ENCODE peak calls at places on chromosomes 4 and X, in nine cellular contexts. I is lung, M is right atrium auricular region, J is fibroblast of the aortic adventitia, B is sigmoid colon, P is fibroblast of lung, Y is upper lobe of left lung, D is fibroblast of pulmonary artery, S is neural crest cell. Q is an unnamed sample.

GRCh38 chrX:110178179-110178865 is 139.6 kb downstream of the AMMECR1 start:
- DNase-seq in I (no peak), P (peak), Y (no peak), J (no peak), M (no peak), B (no peak), S (no peak), D (no peak), Q (no peak)

GRCh38 chrX:10325606-10326005 is 168.8 kb downstream of the CLCN4 start:
- DNase-seq in P (peak), J (peak), D (peak), B (no peak), M (no peak), S (no peak), I (no peak), Y (no peak), Q (no peak)

GRCh38 chr4:181959121-181959520 is 284.1 kb upstream of the TENM3 start:
- DNase-seq in D (peak), B (no peak), P (peak), I (no peak), J (peak), Y (no peak), M (no peak), S (no peak), Q (no peak)

GRCh38 chr4:26484032-26484515 is 6.2 kb downstream of the CCKAR start:
- DNase-seq in D (no peak), P (peak), B (peak), I (no peak), J (peak), Y (no peak), M (no peak), S (no peak), Q (no peak)

GRCh38 chr4:153929651-153930050 is 140.8 kb upstream of the SFRP2 start:
- DNase-seq in D (no peak), B (no peak), P (no peak), J (no peak), Y (no peak), S (peak), M (no peak), I (no peak), Q (no peak)

GRCh38 chr4:84470204-84470785 is 28.8 kb downstream of the NKX6-1 start:
- DNase-seq in P (no peak), S (no peak), M (no peak), Y (no peak), J (no peak), D (no peak), I (no peak), B (no peak), Q (no peak)

GRCh38 chr4:72375050-72375736 is 193.8 kb downstream of the ADAMTS3 start:
- DNase-seq in M (no peak), I (no peak), B (no peak), D (peak), S (no peak), P (peak), Y (no peak), J (peak), Q (no peak)

GRCh38 chr4:153398713-153399112 is 54.2 kb downstream of the MND1 start:
- DNase-seq in S (no peak), Y (no peak), P (no peak), J (no peak), B (no peak), D (no peak), I (no peak), M (no peak), Q (no peak)

GRCh38 chrX:72037601-72038000 is 94.1 kb downstream of the RTL5 start:
- DNase-seq in B (peak), J (no peak), D (no peak), M (no peak), P (no peak), I (peak), S (no peak), Y (no peak), Q (no peak)

GRCh38 chrX:37776987-37777325 is 2.9 kb upstream of the CYBB start:
- DNase-seq in M (no peak), I (no peak), P (no peak), S (no peak), Y (no peak), J (no peak), D (no peak), B (no peak), Q (no peak)

GRCh38 chr4:151267822-151268535 is 9.0 kb upstream of the PRSS48 start:
- DNase-seq in I (no peak), P (peak), Y (no peak), M (no peak), D (no peak), J (no peak), S (no peak), B (no peak), Q (no peak)

GRCh38 chrX:71616672-71617529 is 1.4 kb downstream of the CXCR3 start:
- DNase-seq in P (no peak), Y (peak), S (no peak), B (no peak), D (no peak), M (no peak), I (no peak), J (no peak), Q (no peak)

GRCh38 chr4:15469402-15470148 is at the start of gene CC2D2A:
- DNase-seq in P (peak), I (no peak), Y (no peak), M (no peak), D (peak), J (peak), B (no peak), S (peak), Q (no peak)

GRCh38 chr4:163448541-163449203 is 24.9 kb downstream of the TKTL2 start:
- DNase-seq in M (no peak), J (no peak), D (peak), Y (no peak), B (no peak), P (peak), I (no peak), S (no peak), Q (no peak)

GRCh38 chr4:65668201-65669007 is 1.9 kb downstream of the EPHA5 start:
- DNase-seq in S (no peak), P (peak), B (peak), D (peak), M (no peak), Y (no peak), I (no peak), J (peak), Q (no peak)

GRCh38 chr4:45946699-45947098 is 177.2 kb downstream of the GABRG1 start:
- DNase-seq in I (no peak), J (no peak), P (no peak), S (no peak), Y (no peak), B (no peak), M (no peak), D (no peak), Q (no peak)

GRCh38 chrX:29308726-29309125 is 721.5 kb downstream of the IL1RAPL1 start:
- DNase-seq in Y (no peak), P (no peak), M (no peak), S (no peak), I (no peak), D (no peak), B (no peak), J (no peak), Q (no peak)

GRCh38 chr4:80990851-80991250 is 39.7 kb upstream of the BMP3 start:
- DNase-seq in S (no peak), P (no peak), M (no peak), J (no peak), D (no peak), I (no peak), Y (no peak), B (no peak), Q (no peak)

GRCh38 chrX:136752796-136753195 is 27.9 kb downstream of the ARHGEF6 start:
- DNase-seq in J (peak), S (no peak), D (no peak), I (no peak), M (no peak), P (peak), B (no peak), Y (no peak), Q (no peak)

GRCh38 chr4:25088342-25088952 is 57.7 kb upstream of the LGI2 start:
- DNase-seq in B (no peak), P (peak), I (no peak), D (no peak), J (no peak), M (no peak), S (no peak), Y (peak), Q (no peak)

GRCh38 chr4:4631150-4631549 is 89.3 kb upstream of the STX18 start:
- DNase-seq in B (no peak), S (no peak), D (no peak), I (no peak), M (no peak), Y (no peak), P (no peak), J (no peak), Q (no peak)

GRCh38 chr4:2537011-2537830 is 774 bp downstream of the FAM193A start:
- DNase-seq in S (peak), J (peak), B (peak), Y (peak), D (peak), P (peak), I (peak), M (no peak), Q (no peak)

GRCh38 chr4:111945014-111945413 is 200.2 kb upstream of the FAM241A start:
- DNase-seq in M (no peak), P (peak), D (peak), Y (no peak), B (no peak), S (no peak), I (no peak), J (no peak), Q (no peak)

GRCh38 chrX:33330798-33331197 is 119.4 kb upstream of the DMD start:
- DNase-seq in M (no peak), D (no peak), I (no peak), S (no peak), Y (no peak), J (no peak), B (no peak), P (no peak), Q (no peak)

GRCh38 chr4:56981795-56982201 is 3.1 kb downstream of the POLR2B start:
- DNase-seq in B (no peak), I (no peak), S (no peak), P (peak), Y (no peak), D (peak), J (peak), M (no peak), Q (no peak)

GRCh38 chrX:69068295-69069085 is 96.8 kb downstream of the PJA1 start:
- DNase-seq in B (peak), I (no peak), S (no peak), Y (no peak), D (no peak), J (no peak), M (no peak), P (no peak), Q (no peak)

GRCh38 chr4:130043796-130044195 is 947.8 kb downstream of the C4orf33 start:
- DNase-seq in I (no peak), S (no peak), P (peak), D (no peak), M (no peak), B (no peak), J (no peak), Y (no peak), Q (no peak)

GRCh38 chrX:113384628-113385027 is 544.0 kb upstream of the AMOT start:
- DNase-seq in D (peak), M (no peak), S (no peak), J (peak), B (no peak), I (no peak), Y (no peak), P (peak), Q (no peak)

GRCh38 chr4:183320211-183321068 is at the start of gene CLDN22:
- DNase-seq in I (no peak), S (no peak), B (no peak), P (no peak), J (no peak), M (no peak), D (no peak), Y (no peak), Q (no peak)

GRCh38 chrX:2500681-2501151 is at the start of the genes DHRSX and ZBED1:
- DNase-seq in I (no peak), Y (peak), J (no peak), S (peak), B (no peak), D (peak), M (no peak), P (peak), Q (no peak)

GRCh38 chrX:51837926-51838325 is 55.5 kb upstream of the MAGED1 start:
- DNase-seq in P (peak), J (peak), B (peak), I (no peak), S (no peak), D (peak), M (peak), Y (no peak), Q (no peak)

GRCh38 chrX:137684591-137684990 is 118.7 kb downstream of the ZIC3 start:
- DNase-seq in I (no peak), S (no peak), D (no peak), Y (no peak), J (no peak), P (no peak), B (no peak), M (no peak), Q (no peak)

GRCh38 chrX:129771266-129771995 is 8.3 kb upstream of the SASH3 start:
- DNase-seq in B (no peak), M (no peak), Y (no peak), S (no peak), I (no peak), J (no peak), P (no peak), D (no peak), Q (no peak)

GRCh38 chrX:97267376-97267775 is 383.7 kb downstream of the RPA4 start:
- DNase-seq in M (no peak), B (no peak), S (no peak), I (no peak), D (no peak), J (peak), P (peak), Y (no peak), Q (no peak)

GRCh38 chr4:151169223-151169622 is 69.8 kb downstream of the RPS3A start:
- DNase-seq in J (peak), S (no peak), B (peak), P (peak), D (peak), Y (no peak), M (peak), I (peak), Q (peak)

GRCh38 chr4:11182586-11183357 is 245.9 kb downstream of the HS3ST1 start:
- DNase-seq in M (no peak), Y (no peak), I (no peak), P (peak), D (peak), J (peak), B (no peak), S (no peak), Q (no peak)

GRCh38 chr4:100929753-100930152 is 411.9 kb upstream of the EMCN start:
- DNase-seq in D (no peak), Y (no peak), I (no peak), P (no peak), B (no peak), J (no peak), S (no peak), M (no peak), Q (no peak)

GRCh38 chrX:135740683-135741149 is 27.3 kb downstream of the CT45A3 start:
- DNase-seq in D (no peak), M (no peak), S (peak), P (no peak), I (no peak), J (no peak), Y (peak), B (no peak), Q (peak)

GRCh38 chrX:65696613-65697012 is 29.2 kb downstream of the MSN start:
- DNase-seq in M (no peak), Y (no peak), P (peak), S (no peak), J (peak), D (no peak), I (no peak), B (no peak), Q (no peak)

DNA sequence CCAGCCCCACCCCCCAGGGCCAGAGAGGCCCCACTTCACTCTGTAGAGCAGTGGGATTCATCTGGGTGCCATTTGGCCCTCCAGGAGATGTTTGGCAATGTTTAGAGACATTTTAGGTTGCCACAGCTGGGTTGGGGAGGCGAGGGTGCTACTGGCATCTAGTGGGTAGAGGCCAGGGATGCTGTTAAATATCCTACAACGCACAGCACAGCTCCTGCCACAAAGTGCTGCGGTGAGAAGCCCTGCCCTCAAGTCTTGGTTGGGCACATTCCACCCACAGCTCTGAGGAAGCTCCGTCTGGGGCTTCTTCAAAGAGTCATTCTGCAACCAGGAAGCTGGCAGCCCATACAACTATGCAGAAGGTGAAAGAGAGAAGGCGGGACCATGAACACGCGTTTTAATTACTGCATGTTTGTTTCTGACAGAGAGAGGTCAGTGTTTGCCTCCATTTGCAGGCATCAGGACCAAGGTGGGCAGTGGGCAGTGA is 48.1 kb upstream of the FAM9C start:
- DNase-seq in M (no peak), Y (no peak), I (no peak), D (no peak), P (no peak), S (no peak), J (no peak), B (peak), Q (no peak)
- TF ChIP-seq CTCF in M (no peak), Y (peak), I (no peak), D (no peak), P (no peak), S (no peak), J (no peak), B (no peak), Q (no peak)

GRCh38 chr4:103050736-103051436 is 25.7 kb downstream of the SLC9B2 start:
- DNase-seq in I (no peak), M (no peak), P (peak), Y (no peak), D (no peak), S (no peak), B (no peak), J (no peak), Q (no peak)

GRCh38 chr4:103044183-103044582 is 24.7 kb upstream of the SLC9B1 start:
- DNase-seq in I (no peak), D (no peak), Y (no peak), B (no peak), P (no peak), M (no peak), J (no peak), S (no peak), Q (no peak)

GRCh38 chr4:103052145-103052544 is 24.4 kb downstream of the SLC9B2 start:
- DNase-seq in S (no peak), P (no peak), D (no peak), M (no peak), Y (peak), B (no peak), J (no peak), I (no peak), Q (no peak)

DNA sequence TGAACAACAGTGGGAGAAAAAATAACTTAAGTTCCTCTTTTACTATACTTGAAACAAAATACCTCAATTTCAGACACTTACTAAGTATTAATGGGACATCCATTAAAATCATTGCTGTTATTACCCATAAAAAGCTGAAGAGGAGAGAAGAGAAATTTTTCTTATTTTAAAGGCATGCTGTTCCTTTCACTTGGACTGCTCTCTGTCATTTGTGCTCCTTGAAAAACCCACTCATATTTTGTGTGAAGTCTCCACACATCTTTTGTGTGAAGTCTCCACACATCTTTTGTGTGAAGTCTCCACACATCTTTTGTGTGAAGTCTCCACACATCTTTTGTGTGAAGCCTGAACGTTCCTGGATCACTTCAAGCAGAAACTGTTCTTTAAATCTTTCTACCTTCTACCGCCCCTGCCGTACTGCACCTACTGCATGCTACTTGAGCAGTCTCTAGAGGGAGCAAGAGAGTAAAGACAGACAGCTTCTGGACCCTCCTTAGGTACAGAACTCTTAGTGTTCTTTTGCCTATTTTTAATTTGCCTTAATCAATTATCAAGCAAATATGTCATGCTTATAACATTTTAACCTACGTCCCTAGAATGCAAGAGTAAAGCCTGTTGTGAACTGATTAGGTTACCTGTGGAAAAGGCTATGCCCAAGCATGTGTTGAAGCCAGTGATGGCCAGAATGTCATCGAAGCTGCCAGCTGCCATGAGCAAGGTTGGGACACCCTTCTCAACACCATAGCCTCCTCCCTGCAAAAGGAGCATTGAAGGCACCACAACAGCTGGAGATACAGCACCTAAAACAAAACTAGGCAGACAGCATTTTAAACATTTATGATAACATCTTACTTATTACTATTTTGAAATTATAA is 27.1 kb upstream of the SLC9B1 start:
- DNase-seq in S (peak), D (peak), I (no peak), B (no peak), M (no peak), J (peak), P (peak), Y (no peak), Q (no peak)
- TF ChIP-seq CTCF in S (peak), D (peak), I (peak), B (peak), M (peak), J (peak), P (peak), Y (peak), Q (peak)

DNA sequence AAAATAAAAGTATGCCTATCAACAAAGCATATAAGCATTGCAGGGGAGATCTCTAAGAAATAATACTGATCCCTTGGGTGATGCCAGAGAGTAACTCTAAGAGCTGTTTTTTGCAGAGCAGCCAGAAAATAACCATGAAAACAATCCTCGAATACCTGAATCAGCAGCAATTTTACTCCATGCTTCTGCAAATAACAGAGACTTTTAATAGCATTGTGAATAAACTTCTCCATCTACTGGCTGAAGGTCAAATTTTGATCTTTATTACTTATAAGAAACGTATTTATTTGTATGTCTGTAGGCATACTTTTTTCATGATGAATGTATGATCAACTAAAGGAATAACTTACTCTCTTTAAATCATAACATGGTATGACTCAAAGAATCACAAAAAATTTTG is 334.5 kb downstream of the GALNTL6 start:
- DNase-seq in P (peak), S (no peak), I (no peak), M (no peak), D (peak), J (peak), Y (no peak), B (no peak), Q (no peak)
- TF ChIP-seq CTCF in P (no peak), S (no peak), I (no peak), M (no peak), D (no peak), J (no peak), Y (no peak), B (no peak), Q (peak)

GRCh38 chr4:32909722-32910121 is 2189.6 kb downstream of the PCDH7 start:
- DNase-seq in I (no peak), J (no peak), D (no peak), B (no peak), P (no peak), Y (no peak), M (no peak), S (no peak), Q (no peak)
- TF ChIP-seq CTCF in I (no peak), J (no peak), D (no peak), B (no peak), P (no peak), Y (no peak), M (no peak), S (no peak), Q (no peak)

GRCh38 chr4:158823461-158823873 is 54.6 kb downstream of the FNIP2 start:
- DNase-seq in J (peak), B (no peak), Y (no peak), S (no peak), I (no peak), M (no peak), D (peak), P (peak), Q (no peak)
- TF ChIP-seq CTCF in J (no peak), B (no peak), Y (no peak), S (no peak), I (no peak), M (no peak), D (no peak), P (no peak), Q (no peak)

GRCh38 chr4:36187723-36188333 is 56.5 kb downstream of the ARAP2 start:
- DNase-seq in I (no peak), Y (no peak), P (peak), J (peak), M (no peak), S (no peak), B (no peak), D (peak), Q (no peak)
- TF ChIP-seq CTCF in I (no peak), Y (peak), P (peak), J (no peak), M (no peak), S (peak), B (peak), D (peak), Q (peak)

GRCh38 chrX:49816435-49816834 is 12.7 kb upstream of the PAGE4 start:
- DNase-seq in Y (no peak), D (no peak), J (no peak), M (no peak), I (no peak), B (no peak), S (no peak), P (no peak), Q (no peak)
- TF ChIP-seq CTCF in Y (no peak), D (no peak), J (no peak), M (no peak), I (no peak), B (no peak), S (no peak), P (no peak), Q (no peak)

Q was measured in D721Med.